ENCODE peak calls at places on chromosomes 16 and 17, in five cellular contexts. One of them, this sample, is unnamed.

GRCh38 chr16:89697616-89698331 is 3.7 kb downstream of the SPATA2L start:
- DNase-seq in uterus: no peak
- DNase-seq in NB4: peak
- DNase-seq in neural progenitor cell: no peak
- DNase-seq in retinal pigment epithelial cell: no peak
- DNase-seq in this sample: no peak

GRCh38 chr16:58121132-58121531 is 8.0 kb downstream of the CFAP20 start:
- DNase-seq in uterus: no peak
- DNase-seq in NB4: no peak
- DNase-seq in neural progenitor cell: no peak
- DNase-seq in retinal pigment epithelial cell: no peak
- DNase-seq in this sample: no peak

GRCh38 chr17:3925684-3926537 is 9.6 kb upstream of the P2RX1 start:
- DNase-seq in uterus: no peak
- DNase-seq in NB4: no peak
- DNase-seq in neural progenitor cell: no peak
- DNase-seq in retinal pigment epithelial cell: no peak
- DNase-seq in this sample: no peak

GRCh38 chr16:84826558-84826941 is 6.8 kb downstream of the CRISPLD2 start:
- DNase-seq in uterus: peak
- DNase-seq in NB4: no peak
- DNase-seq in neural progenitor cell: no peak
- DNase-seq in retinal pigment epithelial cell: no peak
- DNase-seq in this sample: peak

GRCh38 chr16:9075299-9076071 is 16.0 kb upstream of the HAPSTR1 start:
- DNase-seq in uterus: no peak
- DNase-seq in NB4: no peak
- DNase-seq in neural progenitor cell: no peak
- DNase-seq in retinal pigment epithelial cell: no peak
- DNase-seq in this sample: no peak

GRCh38 chr17:59330314-59330942 is 1.0 kb upstream of the YPEL2 start:
- DNase-seq in uterus: peak
- DNase-seq in NB4: peak
- DNase-seq in neural progenitor cell: peak
- DNase-seq in retinal pigment epithelial cell: no peak
- DNase-seq in this sample: no peak

GRCh38 chr16:70793851-70794502 is 7.0 kb downstream of the VAC14 start:
- DNase-seq in uterus: no peak
- DNase-seq in NB4: no peak
- DNase-seq in neural progenitor cell: no peak
- DNase-seq in retinal pigment epithelial cell: no peak
- DNase-seq in this sample: no peak

GRCh38 chr16:23663918-23664317 is 14.8 kb upstream of the PLK1 start:
- DNase-seq in uterus: no peak
- DNase-seq in NB4: no peak
- DNase-seq in neural progenitor cell: no peak
- DNase-seq in retinal pigment epithelial cell: no peak
- DNase-seq in this sample: no peak

GRCh38 chr17:68101075-68101991 is 65.8 kb downstream of the KPNA2 start:
- DNase-seq in uterus: peak
- DNase-seq in NB4: peak
- DNase-seq in neural progenitor cell: peak
- DNase-seq in retinal pigment epithelial cell: peak
- DNase-seq in this sample: peak

GRCh38 chr16:73365010-73365409 is 317.1 kb upstream of the ZFHX3 start:
- DNase-seq in uterus: no peak
- DNase-seq in NB4: no peak
- DNase-seq in neural progenitor cell: no peak
- DNase-seq in retinal pigment epithelial cell: peak
- DNase-seq in this sample: peak

GRCh38 chr17:45857977-45858708 is 13.5 kb downstream of the SPPL2C start:
- DNase-seq in uterus: no peak
- DNase-seq in NB4: peak
- DNase-seq in neural progenitor cell: peak
- DNase-seq in retinal pigment epithelial cell: no peak
- DNase-seq in this sample: peak

GRCh38 chr16:85354623-85355514 is 242.6 kb upstream of the CIBAR2 start:
- DNase-seq in uterus: no peak
- DNase-seq in NB4: no peak
- DNase-seq in neural progenitor cell: no peak
- DNase-seq in retinal pigment epithelial cell: peak
- DNase-seq in this sample: peak

GRCh38 chr16:73171380-73171779 is 123.5 kb upstream of the ZFHX3 start:
- DNase-seq in uterus: no peak
- DNase-seq in NB4: no peak
- DNase-seq in neural progenitor cell: no peak
- DNase-seq in retinal pigment epithelial cell: no peak
- DNase-seq in this sample: no peak

GRCh38 chr17:27633312-27634025 is 2.5 kb downstream of the LGALS9 start:
- DNase-seq in uterus: peak
- DNase-seq in NB4: no peak
- DNase-seq in neural progenitor cell: no peak
- DNase-seq in retinal pigment epithelial cell: no peak
- DNase-seq in this sample: no peak

GRCh38 chr17:70622382-70623260 is 453.3 kb downstream of the KCNJ2 start:
- DNase-seq in uterus: no peak
- DNase-seq in NB4: peak
- DNase-seq in neural progenitor cell: peak
- DNase-seq in retinal pigment epithelial cell: no peak
- DNase-seq in this sample: peak

GRCh38 chr17:44315760-44316731 is 7.6 kb downstream of the RUNDC3A start:
- DNase-seq in uterus: no peak
- DNase-seq in NB4: no peak
- DNase-seq in neural progenitor cell: peak
- DNase-seq in retinal pigment epithelial cell: no peak
- DNase-seq in this sample: no peak

GRCh38 chr17:50056217-50056960 is 479 bp downstream of the ITGA3 start:
- DNase-seq in uterus: peak
- DNase-seq in NB4: peak
- DNase-seq in neural progenitor cell: peak
- DNase-seq in retinal pigment epithelial cell: no peak
- DNase-seq in this sample: peak

GRCh38 chr16:10694830-10695229 is at the start of gene TEKT5:
- DNase-seq in uterus: no peak
- DNase-seq in NB4: no peak
- DNase-seq in neural progenitor cell: no peak
- DNase-seq in retinal pigment epithelial cell: no peak
- DNase-seq in this sample: no peak

GRCh38 chr17:44115585-44116415 is 7.6 kb downstream of the HDAC5 start:
- DNase-seq in uterus: no peak
- DNase-seq in NB4: peak
- DNase-seq in neural progenitor cell: peak
- DNase-seq in retinal pigment epithelial cell: no peak
- DNase-seq in this sample: peak

GRCh38 chr17:17740627-17741237 is 59.5 kb downstream of the RAI1 start:
- DNase-seq in uterus: no peak
- DNase-seq in NB4: no peak
- DNase-seq in neural progenitor cell: no peak
- DNase-seq in retinal pigment epithelial cell: no peak
- DNase-seq in this sample: no peak

GRCh38 chr16:84461029-84461415 is 43.4 kb downstream of the MEAK7 start:
- DNase-seq in uterus: no peak
- DNase-seq in NB4: no peak
- DNase-seq in neural progenitor cell: no peak
- DNase-seq in retinal pigment epithelial cell: no peak
- DNase-seq in this sample: no peak

GRCh38 chr16:3637371-3637923 is 17.0 kb upstream of the DNASE1 start:
- DNase-seq in uterus: no peak
- DNase-seq in NB4: peak
- DNase-seq in neural progenitor cell: no peak
- DNase-seq in retinal pigment epithelial cell: no peak
- DNase-seq in this sample: peak

GRCh38 chr17:63700528-63701441 is 860 bp upstream of the LIMD2 start:
- DNase-seq in uterus: peak
- DNase-seq in NB4: peak
- DNase-seq in neural progenitor cell: peak
- DNase-seq in retinal pigment epithelial cell: no peak
- DNase-seq in this sample: peak

GRCh38 chr17:226773-227580 is 45.5 kb upstream of the DOC2B start:
- DNase-seq in uterus: no peak
- DNase-seq in NB4: no peak
- DNase-seq in neural progenitor cell: peak
- DNase-seq in retinal pigment epithelial cell: no peak
- DNase-seq in this sample: no peak

GRCh38 chr17:13420294-13421277 is 181.1 kb downstream of the HS3ST3A1 start:
- DNase-seq in uterus: no peak
- DNase-seq in NB4: peak
- DNase-seq in neural progenitor cell: no peak
- DNase-seq in retinal pigment epithelial cell: peak
- DNase-seq in this sample: peak

GRCh38 chr16:9797306-9797705 is 384.9 kb downstream of the GRIN2A start:
- DNase-seq in uterus: no peak
- DNase-seq in NB4: no peak
- DNase-seq in neural progenitor cell: no peak
- DNase-seq in retinal pigment epithelial cell: peak
- DNase-seq in this sample: peak

GRCh38 chr17:35171834-35172233 is 22.4 kb downstream of the SLC35G3 start:
- DNase-seq in uterus: no peak
- DNase-seq in NB4: no peak
- DNase-seq in neural progenitor cell: no peak
- DNase-seq in retinal pigment epithelial cell: no peak
- DNase-seq in this sample: no peak

GRCh38 chr17:3946711-3947235 is 17.5 kb downstream of the ATP2A3 start:
- DNase-seq in uterus: no peak
- DNase-seq in NB4: no peak
- DNase-seq in neural progenitor cell: no peak
- DNase-seq in retinal pigment epithelial cell: no peak
- DNase-seq in this sample: no peak

GRCh38 chr17:49016775-49017463 is 19.7 kb downstream of the IGF2BP1 start:
- DNase-seq in uterus: peak
- DNase-seq in NB4: no peak
- DNase-seq in neural progenitor cell: no peak
- DNase-seq in retinal pigment epithelial cell: peak
- DNase-seq in this sample: peak

GRCh38 chr17:59427996-59428395 is 96.5 kb downstream of the YPEL2 start:
- DNase-seq in uterus: peak
- DNase-seq in NB4: no peak
- DNase-seq in neural progenitor cell: no peak
- DNase-seq in retinal pigment epithelial cell: no peak
- DNase-seq in this sample: peak

GRCh38 chr16:52386694-52387093 is 160.2 kb downstream of the TOX3 start:
- DNase-seq in uterus: no peak
- DNase-seq in NB4: no peak
- DNase-seq in neural progenitor cell: no peak
- DNase-seq in retinal pigment epithelial cell: no peak
- DNase-seq in this sample: no peak

GRCh38 chr16:88941933-88942909 is 34.8 kb downstream of the CBFA2T3 start:
- DNase-seq in uterus: no peak
- DNase-seq in NB4: peak
- DNase-seq in neural progenitor cell: peak
- DNase-seq in retinal pigment epithelial cell: no peak
- DNase-seq in this sample: peak

GRCh38 chr16:88905563-88905962 is 39.1 kb upstream of the PABPN1L start:
- DNase-seq in uterus: no peak
- DNase-seq in NB4: peak
- DNase-seq in neural progenitor cell: peak
- DNase-seq in retinal pigment epithelial cell: no peak
- DNase-seq in this sample: no peak

GRCh38 chr17:66865151-66865550 is 30.2 kb downstream of the CACNG5 start:
- DNase-seq in uterus: no peak
- DNase-seq in NB4: no peak
- DNase-seq in neural progenitor cell: no peak
- DNase-seq in retinal pigment epithelial cell: no peak
- DNase-seq in this sample: no peak

DNA sequence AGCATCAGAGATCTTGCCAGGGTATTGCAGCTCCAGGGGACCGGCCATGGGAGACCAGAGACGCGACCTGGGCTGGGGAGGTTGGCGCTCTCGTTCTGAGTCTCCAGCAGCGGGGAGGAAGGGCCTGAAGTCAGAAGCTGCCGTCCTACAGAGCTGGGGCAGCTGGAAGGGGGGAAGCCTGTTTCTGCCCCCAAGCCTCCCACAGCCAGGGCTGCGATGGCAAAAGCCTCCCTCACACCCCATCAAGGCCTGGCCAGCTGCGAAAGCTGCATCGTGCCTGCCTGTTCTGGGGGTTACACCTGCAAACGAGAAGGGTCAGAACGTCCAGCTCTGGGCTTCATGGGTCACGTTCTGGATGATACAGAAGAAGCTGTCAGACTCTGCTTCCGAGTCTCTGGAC is 26.1 kb downstream of the MAPK8IP3 start:
- DNase-seq in uterus: no peak
- DNase-seq in NB4: no peak
- DNase-seq in neural progenitor cell: no peak
- DNase-seq in retinal pigment epithelial cell: no peak
- DNase-seq in this sample: no peak
- H3K4me3 ChIP-seq in uterus: no peak
- H3K4me3 ChIP-seq in NB4: no peak
- H3K4me3 ChIP-seq in neural progenitor cell: no peak
- H3K4me3 ChIP-seq in retinal pigment epithelial cell: no peak
- H3K4me3 ChIP-seq in this sample: no peak

GRCh38 chr17:8079291-8080207 is 8.0 kb downstream of the ALOX12B start:
- DNase-seq in uterus: peak
- DNase-seq in NB4: peak
- DNase-seq in neural progenitor cell: peak
- DNase-seq in retinal pigment epithelial cell: no peak
- DNase-seq in this sample: peak
- TF ChIP-seq CTCF in uterus: peak
- TF ChIP-seq CTCF in NB4: peak
- TF ChIP-seq CTCF in neural progenitor cell: peak
- TF ChIP-seq CTCF in retinal pigment epithelial cell: peak
- TF ChIP-seq CTCF in this sample: peak

DNA sequence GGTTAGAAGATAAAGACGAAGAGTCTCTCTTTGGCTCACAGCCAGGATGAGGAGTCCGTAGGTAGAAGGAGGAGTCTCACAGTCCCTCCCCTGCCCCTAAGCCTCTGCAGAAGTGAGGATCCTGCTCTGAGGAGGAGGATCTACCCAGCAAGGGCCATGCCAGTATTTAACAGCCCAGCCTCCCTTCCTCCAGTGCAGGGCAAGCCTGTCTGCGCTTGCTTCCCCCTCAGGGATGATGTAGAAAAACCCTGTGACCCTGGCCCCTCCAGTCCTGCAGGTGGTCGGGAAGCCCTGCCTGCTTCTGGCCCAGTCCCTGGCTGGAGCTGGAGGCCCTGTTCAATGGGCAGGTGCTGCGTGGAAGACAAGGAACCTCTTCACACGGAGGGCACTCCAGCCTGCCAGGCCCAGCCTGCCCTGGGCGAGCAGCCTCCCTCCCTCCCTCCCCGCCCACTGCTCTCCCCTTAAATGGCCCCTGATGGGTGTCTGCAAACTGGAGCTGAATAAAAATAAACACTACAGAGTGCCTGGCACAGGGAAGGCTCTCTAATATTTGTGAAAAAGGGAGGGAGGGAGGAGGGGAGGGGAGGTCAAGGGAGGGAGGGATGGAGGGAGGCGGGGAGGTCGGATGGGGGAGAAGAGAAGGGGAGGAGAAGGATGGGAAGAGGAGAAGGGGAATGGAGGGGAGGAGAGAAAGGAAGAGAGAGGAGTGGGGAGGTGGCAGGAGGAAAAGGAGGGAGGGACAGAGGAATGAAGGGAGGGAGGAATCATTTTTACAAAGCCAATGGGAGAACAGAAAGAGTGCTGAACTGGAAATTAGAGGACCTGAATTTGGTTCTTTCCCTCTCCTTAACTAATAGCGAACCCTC is 222.9 kb upstream of the TNRC6C start:
- DNase-seq in uterus: peak
- DNase-seq in NB4: no peak
- DNase-seq in neural progenitor cell: peak
- DNase-seq in retinal pigment epithelial cell: no peak
- DNase-seq in this sample: peak
- H3K4me3 ChIP-seq in uterus: no peak
- H3K4me3 ChIP-seq in NB4: no peak
- H3K4me3 ChIP-seq in neural progenitor cell: no peak
- H3K4me3 ChIP-seq in retinal pigment epithelial cell: no peak
- H3K4me3 ChIP-seq in this sample: no peak

GRCh38 chr16:28139530-28139929 is 72.2 kb downstream of the XPO6 start:
- DNase-seq in uterus: no peak
- DNase-seq in NB4: no peak
- DNase-seq in neural progenitor cell: no peak
- DNase-seq in retinal pigment epithelial cell: no peak
- DNase-seq in this sample: no peak
- TF ChIP-seq CTCF in uterus: no peak
- TF ChIP-seq CTCF in NB4: no peak
- TF ChIP-seq CTCF in neural progenitor cell: no peak
- TF ChIP-seq CTCF in retinal pigment epithelial cell: no peak
- TF ChIP-seq CTCF in this sample: no peak